ENCODE peak calls at places on chromosomes 6 and 20, in nine cellular contexts. F is body of pancreas, I is pancreas, J is endodermal cell, E is spleen, X is heart left ventricle, N is psoas muscle, Q is endothelial cell of umbilical vein, P is tibial nerve. Z is an unnamed sample.

GRCh38 chr6:150004101-150004782 is 21.1 kb downstream of the RAET1L start:
- DNase-seq in P (no peak), Q (no peak), N (no peak), X (no peak), F (no peak), J (no peak), E (no peak), I (no peak), Z (peak; percentile 68)

GRCh38 chr6:99979953-99980352 is 14.1 kb downstream of the MCHR2 start:
- DNase-seq in Q (no peak), F (no peak), N (no peak), E (no peak), J (no peak), P (no peak), X (no peak), I (no peak), Z (no peak)

GRCh38 chr20:49668181-49668877 is 45.3 kb downstream of the B4GALT5 start:
- DNase-seq in P (no peak), E (peak; percentile 89), I (no peak), N (no peak), Q (no peak), F (peak; percentile 26), J (no peak), X (peak; percentile 67), Z (peak; percentile 80)

GRCh38 chr6:160060221-160060620 is 61.4 kb upstream of the SLC22A1 start:
- DNase-seq in F (no peak), I (no peak), N (no peak), Q (no peak), E (no peak), X (no peak), J (no peak), P (no peak), Z (no peak)

GRCh38 chr6:158642805-158643489 is 1.6 kb downstream of the DYNLT1 start:
- DNase-seq in P (no peak), J (peak; percentile 16), F (no peak), I (no peak), N (no peak), E (no peak), Q (peak; percentile 28), X (no peak), Z (no peak)

GRCh38 chr20:15760217-15760567 is 813.1 kb downstream of the KIF16B start:
- DNase-seq in N (no peak), P (no peak), F (no peak), X (no peak), Q (no peak), E (no peak), I (no peak), J (no peak), Z (no peak)

GRCh38 chr6:122998403-122998965 is 2.4 kb downstream of the CLVS2 start:
- DNase-seq in F (no peak), J (no peak), X (no peak), N (no peak), Q (no peak), I (no peak), E (no peak), P (no peak), Z (no peak)

GRCh38 chr6:145135702-145136101 is 599.6 kb downstream of the EPM2A start:
- DNase-seq in P (no peak), E (no peak), X (no peak), Q (no peak), I (no peak), J (no peak), N (no peak), F (no peak), Z (no peak)

DNA sequence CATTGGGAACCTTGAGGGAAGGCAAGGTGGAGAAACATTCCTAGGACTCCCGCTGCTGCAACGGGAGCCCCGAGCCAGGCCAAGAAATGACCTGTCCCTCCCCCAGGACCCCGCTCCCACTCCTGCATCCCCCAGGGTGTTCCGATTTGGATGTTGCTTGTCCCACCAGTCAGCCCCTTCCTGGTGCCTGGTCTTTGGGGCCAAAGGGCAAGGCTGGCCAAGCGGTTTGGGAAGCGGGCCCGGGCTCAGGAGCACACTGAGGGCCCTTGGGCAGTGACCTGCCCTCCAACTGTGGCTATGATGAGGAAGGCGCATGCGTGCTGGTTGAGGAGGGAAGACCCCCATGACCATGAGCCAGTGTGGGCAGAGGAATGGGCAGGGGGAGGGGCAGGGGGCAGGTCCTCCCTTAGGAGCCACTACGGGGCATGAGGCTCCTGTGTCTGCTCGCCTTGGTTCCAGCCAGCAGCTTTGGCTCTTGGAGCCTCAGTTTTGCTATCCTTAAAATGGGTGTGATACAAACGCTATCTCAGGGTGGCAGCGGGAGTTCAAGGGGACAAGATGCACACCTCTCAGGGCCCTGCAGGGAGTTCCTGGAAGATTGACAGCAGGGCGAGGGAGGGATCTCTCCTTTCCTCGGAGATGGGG is 50.4 kb downstream of the RBM38 start:
- DNase-seq in F (no peak), I (no peak), J (no peak), N (no peak), Q (no peak), P (no peak), E (peak; percentile 69), X (no peak), Z (no peak)
- H3K4me1 ChIP-seq in F (peaks cover 50% of the 10 kb centered on the region), I (peaks cover 31% of the 10 kb centered on the region), J (no peaks in the 10 kb centered on the region), N (peaks cover 51% of the 10 kb centered on the region), Q (no peaks in the 10 kb centered on the region), P (peaks cover 19% of the 10 kb centered on the region), E (peaks cover 14% of the 10 kb centered on the region), X (peaks cover 25% of the 10 kb centered on the region), Z (no peaks in the 10 kb centered on the region)

DNA sequence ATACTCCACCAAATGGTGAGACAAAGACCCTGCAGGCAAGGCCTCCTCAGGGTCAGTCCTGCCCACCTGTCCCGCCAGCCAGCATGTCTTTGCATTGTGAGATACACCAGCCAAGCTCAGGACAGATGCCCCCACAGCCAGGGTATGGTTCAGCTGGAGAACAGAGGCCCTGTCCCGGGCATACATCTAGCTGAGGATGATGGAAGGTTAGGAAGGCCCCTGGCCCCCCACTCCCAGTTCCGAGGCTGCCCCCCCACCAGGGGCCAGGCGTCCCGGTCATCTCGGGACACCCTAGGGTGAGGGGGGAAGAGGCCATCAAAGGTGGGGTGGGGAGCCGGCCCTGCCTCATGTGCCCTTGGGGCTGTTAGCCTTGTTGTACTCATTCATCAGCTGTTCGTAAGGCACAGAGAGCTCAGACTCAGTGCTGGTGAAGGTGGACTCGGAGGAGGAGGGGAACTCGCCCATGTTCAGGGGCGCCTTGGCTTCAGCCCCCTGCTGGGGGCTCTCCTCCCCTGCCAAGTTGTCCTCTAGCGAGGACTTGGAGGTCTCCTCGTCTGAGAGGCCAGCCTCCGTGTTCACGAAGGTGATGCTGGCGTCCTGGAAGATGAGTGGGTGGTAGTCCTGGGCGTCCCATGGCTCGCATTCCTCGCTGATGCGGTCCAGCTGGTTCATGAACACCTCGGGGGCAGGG is 38.6 kb downstream of the KCNK5 start:
- DNase-seq in X (no peak), N (no peak), J (no peak), E (no peak), Q (no peak), P (no peak), I (no peak), F (no peak), Z (no peak)
- H3K27ac ChIP-seq in X (no peak overlapping the region), N (no peak overlapping the region), J (no peak overlapping the region), E (no peak overlapping the region), Q (no peak overlapping the region), P (peak overlapping the region; percentile 47), I (no peak overlapping the region), F (no peak overlapping the region), Z (no peak overlapping the region)

DNA sequence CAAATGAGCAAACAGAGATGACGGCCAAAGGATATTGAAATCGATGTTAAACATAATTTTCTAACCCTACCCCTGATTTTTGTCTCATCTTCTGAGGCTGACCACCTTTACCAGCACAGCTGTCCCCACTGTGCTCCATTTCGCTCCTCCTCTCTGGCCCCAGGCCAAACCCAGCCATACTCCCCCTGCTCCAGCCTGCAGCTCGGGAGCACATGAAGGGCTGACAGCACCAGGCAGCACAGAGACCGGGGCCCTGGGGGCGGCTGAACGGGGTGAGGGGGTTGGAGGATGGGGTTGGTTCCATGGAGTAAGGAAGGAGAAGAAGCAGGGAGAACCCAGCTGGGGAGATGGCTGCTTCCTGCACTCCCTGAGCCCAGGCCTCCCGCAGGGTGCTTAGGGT is 3.2 kb upstream of the NCR2 start:
- DNase-seq in E (peak; percentile 74), P (no peak), Q (no peak), X (no peak), N (no peak), F (no peak), J (no peak), I (no peak), Z (no peak)
- H3K27me3 ChIP-seq in E (no peaks in the 10 kb centered on the region), P (no peaks in the 10 kb centered on the region), Q (peaks cover 14% of the 10 kb centered on the region), X (peaks cover 16% of the 10 kb centered on the region), N (peaks cover 6% of the 10 kb centered on the region), F (peaks cover 8% of the 10 kb centered on the region), J (peaks cover 9% of the 10 kb centered on the region), I (no peaks in the 10 kb centered on the region), Z (peaks cover 3% of the 10 kb centered on the region)

DNA sequence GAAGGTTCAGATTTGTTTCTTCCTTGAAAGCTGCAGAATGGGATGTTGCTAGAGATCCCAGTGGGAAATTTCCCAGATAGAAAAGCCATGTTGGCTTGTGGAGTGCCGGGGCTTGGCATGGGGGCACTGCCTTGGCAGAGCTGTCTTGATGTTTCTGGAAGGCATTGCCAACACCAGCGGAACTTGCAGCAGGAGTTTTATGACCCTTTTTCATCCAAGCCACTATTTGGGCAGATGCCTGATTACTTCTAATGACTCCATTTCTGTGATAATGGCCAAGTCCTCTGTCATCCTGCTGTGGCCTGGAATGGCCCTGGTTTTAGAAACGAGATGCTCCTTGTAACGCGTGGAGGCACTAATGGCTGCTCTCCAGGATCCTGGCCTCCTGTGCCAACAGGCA is 229.0 kb downstream of the ZNF217 start:
- DNase-seq in P (no peak), Q (no peak), E (no peak), X (no peak), I (no peak), F (no peak), N (no peak), J (no peak), Z (no peak)
- H3K4me1 ChIP-seq in P (no peaks in the 10 kb centered on the region), Q (no peaks in the 10 kb centered on the region), E (no peaks in the 10 kb centered on the region), X (no peaks in the 10 kb centered on the region), I (no peaks in the 10 kb centered on the region), F (no peaks in the 10 kb centered on the region), N (no peaks in the 10 kb centered on the region), J (no peaks in the 10 kb centered on the region), Z (no peaks in the 10 kb centered on the region)

DNA sequence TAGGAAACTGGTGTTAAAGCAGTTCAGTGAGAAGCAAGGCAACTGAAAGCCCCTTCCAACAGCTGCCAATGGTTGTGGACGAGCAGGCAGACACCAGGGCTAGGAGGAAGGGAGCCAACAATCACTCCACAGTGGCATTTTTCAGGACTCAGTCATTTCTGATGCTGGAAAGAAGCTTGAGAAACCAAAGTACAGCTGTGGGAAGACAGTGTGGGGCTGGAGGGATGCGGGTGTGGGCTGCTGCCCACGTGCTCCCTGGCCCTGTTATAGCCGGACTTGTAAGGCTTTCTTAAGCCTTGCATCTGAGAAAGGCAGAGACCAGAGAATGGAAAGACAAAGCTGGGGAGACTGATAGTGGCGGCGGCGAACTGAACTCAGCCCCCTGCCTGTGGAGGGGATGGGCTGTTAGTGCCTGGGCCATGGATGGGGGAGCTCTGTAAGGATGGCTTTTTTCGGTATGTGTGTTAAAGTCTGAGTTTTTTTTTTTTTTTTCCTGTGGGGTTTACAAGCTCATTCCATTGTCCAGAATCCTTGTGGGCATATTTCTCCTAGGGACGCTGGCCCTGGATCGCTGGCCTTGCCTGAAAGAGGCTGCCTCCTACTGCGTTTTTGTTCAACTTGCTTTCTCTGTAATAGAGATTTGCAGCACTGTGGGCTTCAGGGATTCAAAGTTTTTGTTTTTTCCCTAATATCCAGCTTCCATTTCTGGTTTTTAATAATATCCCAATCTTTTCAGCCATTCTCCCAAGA is 91.7 kb downstream of the GJA10 start:
- DNase-seq in P (no peak), X (peak; percentile 64), J (no peak), F (no peak), E (no peak), I (no peak), Q (no peak), N (peak; percentile 25), Z (no peak)
- H3K27ac ChIP-seq in P (peak overlapping the region; percentile 25), X (peak overlapping the region; percentile 64), J (peak overlapping the region; percentile 99), F (no peak overlapping the region), E (peak overlapping the region; percentile 13), I (no peak overlapping the region), Q (no peak overlapping the region), N (peak overlapping the region; percentile 61), Z (no peak overlapping the region)

Z was measured in effector memory CD4-positive, alpha-beta T cell.